ENCODE peak calls at places on chromosomes 13 and 19, in ten cellular contexts. S, T, E, O, C, W, U, R, D and V are unnamed samples.

GRCh38 chr19:58181902-58182576 is 822 bp upstream of the ZNF274 start:
- DNase-seq in E (peak), T (peak), U (no peak), S (peak), R (peak), W (no peak), D (no peak), O (no peak), C (peak), V (no peak)

GRCh38 chr13:49587311-49587847 is 2.0 kb upstream of the RCBTB1 start:
- DNase-seq in O (no peak), T (peak), U (no peak), S (no peak), E (peak), C (no peak), W (no peak), D (peak), R (no peak), V (no peak)

GRCh38 chr19:3986260-3987041 is 1.2 kb upstream of the EEF2 start:
- DNase-seq in R (peak), O (peak), C (peak), D (peak), E (peak), W (peak), T (peak), U (peak), S (peak), V (peak)

GRCh38 chr19:18781047-18781600 is 10.0 kb downstream of the COMP start:
- DNase-seq in T (no peak), U (no peak), E (no peak), D (no peak), S (no peak), O (no peak), C (no peak), W (no peak), R (no peak), V (no peak)

GRCh38 chr13:68697551-68697950 is 1410.1 kb upstream of the ATXN8OS start:
- DNase-seq in R (no peak), T (no peak), O (no peak), S (no peak), E (no peak), D (no peak), U (peak), W (no peak), C (no peak), V (peak)

GRCh38 chr19:29248332-29248844 is 35.4 kb upstream of the UQCRFS1 start:
- DNase-seq in C (peak), E (no peak), S (no peak), D (no peak), U (no peak), W (no peak), R (no peak), T (no peak), O (no peak), V (no peak)

GRCh38 chr19:34588846-34589245 is 88.1 kb downstream of the SCGB2B2 start:
- DNase-seq in E (no peak), C (no peak), O (no peak), W (no peak), D (no peak), R (no peak), S (no peak), T (no peak), U (no peak), V (no peak)

GRCh38 chr13:109869312-109870237 is 83.2 kb upstream of the IRS2 start:
- DNase-seq in U (peak), O (no peak), C (peak), E (no peak), W (no peak), T (peak), R (peak), D (peak), S (no peak), V (no peak)

GRCh38 chr19:344625-345319 is at the start of gene MIER2:
- DNase-seq in O (no peak), S (peak), U (peak), E (peak), W (peak), D (peak), C (peak), T (peak), R (peak), V (peak)

GRCh38 chr13:81487151-81487550 is 1146.2 kb upstream of the SPRY2 start:
- DNase-seq in S (peak), C (peak), U (peak), R (peak), W (peak), T (no peak), E (peak), D (no peak), O (no peak), V (peak)

GRCh38 chr13:33644607-33645543 is 173.1 kb upstream of the RFC3 start:
- DNase-seq in R (no peak), U (no peak), W (no peak), D (peak), E (no peak), C (no peak), S (no peak), O (no peak), T (peak), V (no peak)

GRCh38 chr19:39154626-39155100 is 29.1 kb downstream of the PAK4 start:
- DNase-seq in U (peak), R (peak), S (no peak), E (no peak), T (no peak), D (no peak), W (no peak), O (no peak), C (peak), V (peak)

GRCh38 chr13:91122766-91123165 is 224.7 kb upstream of the MIR17HG start:
- DNase-seq in O (no peak), D (no peak), C (no peak), R (no peak), W (no peak), U (no peak), S (no peak), E (no peak), T (no peak), V (no peak)

GRCh38 chr13:40764587-40765403 is 6.2 kb downstream of the MRPS31 start:
- DNase-seq in T (peak), R (no peak), O (no peak), D (no peak), S (no peak), W (no peak), C (no peak), E (no peak), U (no peak), V (no peak)

GRCh38 chr13:35954207-35954560 is 177.0 kb downstream of the DCLK1 start:
- DNase-seq in S (no peak), E (no peak), C (no peak), D (no peak), T (no peak), R (no peak), U (no peak), O (no peak), W (no peak), V (no peak)

GRCh38 chr13:35957996-35958395 is 173.2 kb downstream of the DCLK1 start:
- DNase-seq in D (no peak), C (no peak), W (no peak), S (no peak), E (no peak), O (no peak), R (no peak), U (no peak), T (no peak), V (no peak)

GRCh38 chr13:35956074-35956473 is 175.1 kb downstream of the DCLK1 start:
- DNase-seq in S (no peak), D (no peak), C (no peak), E (no peak), U (no peak), R (no peak), W (no peak), T (no peak), O (no peak), V (no peak)

GRCh38 chr13:35957174-35957867 is 173.9 kb downstream of the DCLK1 start:
- DNase-seq in U (no peak), R (no peak), E (no peak), S (no peak), D (peak), T (peak), O (no peak), C (no peak), W (no peak), V (no peak)

GRCh38 chr13:35953537-35954206 is 177.5 kb downstream of the DCLK1 start:
- DNase-seq in C (peak), O (no peak), S (peak), D (peak), U (peak), E (peak), W (peak), T (peak), R (peak), V (peak)
- H3K4me2 ChIP-seq in C (peak), O (no peak), S (peak), D (peak), U (no peak), E (no peak), W (no peak), T (peak), R (no peak), V (peak)

DNA sequence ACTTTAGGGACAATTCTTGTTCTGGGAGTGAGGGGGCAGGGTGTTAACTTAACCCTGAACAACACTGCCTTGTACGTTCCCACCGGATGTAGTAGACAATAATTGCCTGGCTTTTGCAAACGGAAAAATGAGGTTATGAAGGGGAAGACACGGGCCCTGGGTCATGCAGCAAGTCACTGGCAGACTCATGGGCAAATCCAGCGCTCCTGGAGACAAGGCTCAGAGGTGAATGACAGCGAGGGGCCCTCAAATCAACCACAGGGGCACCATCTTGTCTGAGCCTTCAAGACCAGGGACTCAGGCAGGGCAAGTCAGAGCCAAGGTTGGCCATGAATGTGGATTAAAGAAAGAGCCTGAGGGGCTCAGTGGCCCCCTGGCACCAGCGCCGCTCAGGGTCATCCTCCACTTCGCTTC is 2.8 kb downstream of the RASA3 start:
- DNase-seq in D (no peak), E (no peak), U (no peak), R (no peak), C (no peak), O (no peak), T (no peak), S (no peak), W (no peak), V (no peak)
- H3K4me2 ChIP-seq in D (peak), E (no peak), U (peak), R (peak), C (no peak), O (no peak), T (peak), S (no peak), W (no peak), V (peak)

GRCh38 chr19:16366433-16367268 is 42.0 kb downstream of the KLF2 start:
- DNase-seq in R (peak), O (no peak), W (no peak), T (no peak), U (no peak), C (no peak), S (no peak), D (no peak), E (no peak), V (peak)

GRCh38 chr19:16367269-16367683 is 42.6 kb downstream of the KLF2 start:
- DNase-seq in W (no peak), E (no peak), R (no peak), D (no peak), S (no peak), U (no peak), O (no peak), C (no peak), T (no peak), V (no peak)

GRCh38 chr19:16369306-16369663 is 44.7 kb downstream of the KLF2 start:
- DNase-seq in E (no peak), D (no peak), U (no peak), W (no peak), T (no peak), S (no peak), O (no peak), C (no peak), R (no peak), V (no peak)

GRCh38 chr19:16369664-16370576 is 45.3 kb downstream of the KLF2 start:
- DNase-seq in O (no peak), W (no peak), U (no peak), R (no peak), C (no peak), T (no peak), S (no peak), D (no peak), E (no peak), V (no peak)

GRCh38 chr19:16368385-16369305 is 44.0 kb downstream of the KLF2 start:
- DNase-seq in S (no peak), R (no peak), W (no peak), C (no peak), U (no peak), D (no peak), E (peak), O (no peak), T (no peak), V (peak)
- H3K4me2 ChIP-seq in S (no peak), R (no peak), W (no peak), C (no peak), U (no peak), D (no peak), E (no peak), O (no peak), T (no peak), V (no peak)

GRCh38 chr19:1845642-1846041 is 2.6 kb downstream of the REXO1 start:
- DNase-seq in D (no peak), S (no peak), R (no peak), U (no peak), E (no peak), O (no peak), C (no peak), W (no peak), T (no peak), V (no peak)
- H3K4me2 ChIP-seq in D (no peak), S (no peak), R (no peak), U (no peak), E (no peak), O (no peak), C (no peak), W (no peak), T (no peak), V (peak)